ENCODE peak calls at places on chromosome 16, in five cellular contexts. One of them, this sample, is unnamed.

GRCh38 chr16:68478526-68479249 is 30.4 kb upstream of the SMPD3 start:
- DNase-seq in esophagus muscularis mucosa: no peak
- DNase-seq in SK-N-SH: no peak
- DNase-seq in GM23338: peak
- DNase-seq in breast epithelium: no peak
- DNase-seq in this sample: no peak

GRCh38 chr16:81143921-81144471 is 47.8 kb upstream of the GCSH start:
- DNase-seq in esophagus muscularis mucosa: no peak
- DNase-seq in SK-N-SH: no peak
- DNase-seq in GM23338: no peak
- DNase-seq in breast epithelium: no peak
- DNase-seq in this sample: peak

GRCh38 chr16:13307255-13307654 is 405.9 kb downstream of the SHISA9 start:
- DNase-seq in SK-N-SH: no peak
- DNase-seq in esophagus muscularis mucosa: no peak
- DNase-seq in breast epithelium: no peak
- DNase-seq in GM23338: no peak
- DNase-seq in this sample: no peak

GRCh38 chr16:180921-181667 is 835 bp downstream of the HBQ1 start:
- DNase-seq in breast epithelium: no peak
- DNase-seq in esophagus muscularis mucosa: no peak
- DNase-seq in GM23338: peak
- DNase-seq in SK-N-SH: peak
- DNase-seq in this sample: peak

GRCh38 chr16:49592507-49593422 is 219.2 kb downstream of the C16orf78 start:
- DNase-seq in GM23338: peak
- DNase-seq in SK-N-SH: peak
- DNase-seq in breast epithelium: no peak
- DNase-seq in esophagus muscularis mucosa: no peak
- DNase-seq in this sample: peak

GRCh38 chr16:30526137-30526822 is at the start of gene ZNF768:
- DNase-seq in breast epithelium: peak
- DNase-seq in esophagus muscularis mucosa: no peak
- DNase-seq in GM23338: peak
- DNase-seq in SK-N-SH: peak
- DNase-seq in this sample: peak

GRCh38 chr16:583815-584591 is 5.9 kb upstream of the RAB40C start:
- DNase-seq in esophagus muscularis mucosa: no peak
- DNase-seq in SK-N-SH: peak
- DNase-seq in breast epithelium: no peak
- DNase-seq in GM23338: peak
- DNase-seq in this sample: no peak

GRCh38 chr16:28324235-28324886 is 32.0 kb downstream of the SBK1 start:
- DNase-seq in GM23338: no peak
- DNase-seq in esophagus muscularis mucosa: no peak
- DNase-seq in breast epithelium: no peak
- DNase-seq in SK-N-SH: no peak
- DNase-seq in this sample: peak

GRCh38 chr16:53872248-53873221 is 168.6 kb downstream of the FTO start:
- DNase-seq in GM23338: no peak
- DNase-seq in esophagus muscularis mucosa: no peak
- DNase-seq in SK-N-SH: no peak
- DNase-seq in breast epithelium: no peak
- DNase-seq in this sample: no peak

GRCh38 chr16:14309001-14309886 is 238.1 kb downstream of the MRTFB start:
- DNase-seq in breast epithelium: peak
- DNase-seq in GM23338: peak
- DNase-seq in esophagus muscularis mucosa: no peak
- DNase-seq in SK-N-SH: no peak
- DNase-seq in this sample: no peak

GRCh38 chr16:51132484-51132883 is 18.6 kb downstream of the SALL1 start:
- DNase-seq in SK-N-SH: no peak
- DNase-seq in esophagus muscularis mucosa: no peak
- DNase-seq in GM23338: no peak
- DNase-seq in breast epithelium: no peak
- DNase-seq in this sample: peak

GRCh38 chr16:84331998-84332780 is 36.1 kb upstream of the ATP2C2 start:
- DNase-seq in esophagus muscularis mucosa: no peak
- DNase-seq in SK-N-SH: no peak
- DNase-seq in breast epithelium: no peak
- DNase-seq in GM23338: no peak
- DNase-seq in this sample: no peak

GRCh38 chr16:66366433-66367299 is at the start of gene CDH5:
- DNase-seq in breast epithelium: peak
- DNase-seq in SK-N-SH: peak
- DNase-seq in GM23338: no peak
- DNase-seq in esophagus muscularis mucosa: no peak
- DNase-seq in this sample: no peak
- TF ChIP-seq POLR2AphosphoS5 in breast epithelium: peak
- TF ChIP-seq POLR2AphosphoS5 in SK-N-SH: no peak
- TF ChIP-seq POLR2AphosphoS5 in GM23338: no peak
- TF ChIP-seq POLR2AphosphoS5 in esophagus muscularis mucosa: peak
- TF ChIP-seq POLR2AphosphoS5 in this sample: no peak

GRCh38 chr16:78952630-78953029 is 647.9 kb downstream of the MAF start:
- DNase-seq in GM23338: no peak
- DNase-seq in breast epithelium: no peak
- DNase-seq in SK-N-SH: no peak
- DNase-seq in esophagus muscularis mucosa: no peak
- DNase-seq in this sample: no peak

GRCh38 chr16:78950768-78951167 is 649.8 kb downstream of the MAF start:
- DNase-seq in breast epithelium: no peak
- DNase-seq in GM23338: no peak
- DNase-seq in SK-N-SH: no peak
- DNase-seq in esophagus muscularis mucosa: no peak
- DNase-seq in this sample: no peak

GRCh38 chr16:78957328-78958100 is 643.0 kb downstream of the MAF start:
- DNase-seq in breast epithelium: no peak
- DNase-seq in GM23338: no peak
- DNase-seq in SK-N-SH: no peak
- DNase-seq in esophagus muscularis mucosa: no peak
- DNase-seq in this sample: no peak

GRCh38 chr16:78953526-78953925 is 647.0 kb downstream of the MAF start:
- DNase-seq in SK-N-SH: no peak
- DNase-seq in esophagus muscularis mucosa: no peak
- DNase-seq in GM23338: no peak
- DNase-seq in breast epithelium: no peak
- DNase-seq in this sample: no peak

DNA sequence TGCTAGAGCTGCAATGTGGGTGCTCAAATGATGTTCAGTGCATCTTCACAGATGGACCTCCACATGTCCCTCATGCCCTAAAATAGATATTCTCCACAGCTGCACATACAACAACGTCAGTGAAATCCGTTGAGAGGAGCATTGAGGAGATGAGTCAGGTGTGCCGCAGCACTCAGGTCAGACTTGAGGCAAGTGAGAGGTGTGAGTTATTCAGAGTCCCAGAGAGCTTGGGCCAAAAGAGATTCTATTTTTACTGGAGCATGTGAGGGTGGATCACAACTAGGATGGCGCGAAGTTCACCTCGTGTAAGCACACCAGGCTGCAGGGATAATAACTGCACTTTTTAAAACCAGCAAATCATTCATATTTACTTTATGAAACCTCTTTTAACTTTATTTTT is 645.3 kb downstream of the MAF start:
- DNase-seq in SK-N-SH: no peak
- DNase-seq in breast epithelium: no peak
- DNase-seq in esophagus muscularis mucosa: no peak
- DNase-seq in GM23338: no peak
- DNase-seq in this sample: no peak
- TF ChIP-seq POLR2AphosphoS5 in SK-N-SH: no peak
- TF ChIP-seq POLR2AphosphoS5 in breast epithelium: no peak
- TF ChIP-seq POLR2AphosphoS5 in esophagus muscularis mucosa: no peak
- TF ChIP-seq POLR2AphosphoS5 in GM23338: no peak
- TF ChIP-seq POLR2AphosphoS5 in this sample: no peak

GRCh38 chr16:4371481-4372314 is at the start of gene VASN:
- DNase-seq in breast epithelium: peak
- DNase-seq in GM23338: peak
- DNase-seq in SK-N-SH: peak
- DNase-seq in esophagus muscularis mucosa: no peak
- DNase-seq in this sample: peak
- TF ChIP-seq POLR2AphosphoS5 in breast epithelium: peak
- TF ChIP-seq POLR2AphosphoS5 in GM23338: peak
- TF ChIP-seq POLR2AphosphoS5 in SK-N-SH: peak
- TF ChIP-seq POLR2AphosphoS5 in esophagus muscularis mucosa: peak
- TF ChIP-seq POLR2AphosphoS5 in this sample: peak

GRCh38 chr16:70526403-70526802 is 2.8 kb downstream of the SF3B3 start:
- DNase-seq in GM23338: no peak
- DNase-seq in esophagus muscularis mucosa: no peak
- DNase-seq in breast epithelium: no peak
- DNase-seq in SK-N-SH: no peak
- DNase-seq in this sample: no peak

GRCh38 chr16:70534949-70535348 is 11.3 kb downstream of the SF3B3 start:
- DNase-seq in esophagus muscularis mucosa: no peak
- DNase-seq in SK-N-SH: no peak
- DNase-seq in GM23338: no peak
- DNase-seq in breast epithelium: no peak
- DNase-seq in this sample: no peak

GRCh38 chr16:70527315-70527996 is 3.8 kb downstream of the SF3B3 start:
- DNase-seq in SK-N-SH: no peak
- DNase-seq in GM23338: no peak
- DNase-seq in breast epithelium: no peak
- DNase-seq in esophagus muscularis mucosa: no peak
- DNase-seq in this sample: no peak

GRCh38 chr16:70523621-70524405 is at the start of gene SF3B3:
- DNase-seq in GM23338: peak
- DNase-seq in esophagus muscularis mucosa: peak
- DNase-seq in SK-N-SH: peak
- DNase-seq in breast epithelium: peak
- DNase-seq in this sample: peak

GRCh38 chr16:70529051-70529777 is 5.6 kb downstream of the SF3B3 start:
- DNase-seq in GM23338: peak
- DNase-seq in SK-N-SH: peak
- DNase-seq in esophagus muscularis mucosa: no peak
- DNase-seq in breast epithelium: no peak
- DNase-seq in this sample: peak
- TF ChIP-seq POLR2AphosphoS5 in GM23338: no peak
- TF ChIP-seq POLR2AphosphoS5 in SK-N-SH: no peak
- TF ChIP-seq POLR2AphosphoS5 in esophagus muscularis mucosa: no peak
- TF ChIP-seq POLR2AphosphoS5 in breast epithelium: no peak
- TF ChIP-seq POLR2AphosphoS5 in this sample: no peak

GRCh38 chr16:1981972-1982574 is 804 bp upstream of the NOXO1 start:
- DNase-seq in GM23338: no peak
- DNase-seq in SK-N-SH: no peak
- DNase-seq in esophagus muscularis mucosa: no peak
- DNase-seq in breast epithelium: peak
- DNase-seq in this sample: peak
- TF ChIP-seq POLR2AphosphoS5 in GM23338: no peak
- TF ChIP-seq POLR2AphosphoS5 in SK-N-SH: no peak
- TF ChIP-seq POLR2AphosphoS5 in esophagus muscularis mucosa: no peak
- TF ChIP-seq POLR2AphosphoS5 in breast epithelium: no peak
- TF ChIP-seq POLR2AphosphoS5 in this sample: no peak

GRCh38 chr16:89067677-89068076 is 26.0 kb upstream of the ACSF3 start:
- DNase-seq in GM23338: no peak
- DNase-seq in breast epithelium: no peak
- DNase-seq in esophagus muscularis mucosa: no peak
- DNase-seq in SK-N-SH: peak
- DNase-seq in this sample: no peak
- TF ChIP-seq POLR2AphosphoS5 in GM23338: no peak
- TF ChIP-seq POLR2AphosphoS5 in breast epithelium: no peak
- TF ChIP-seq POLR2AphosphoS5 in esophagus muscularis mucosa: no peak
- TF ChIP-seq POLR2AphosphoS5 in SK-N-SH: no peak
- TF ChIP-seq POLR2AphosphoS5 in this sample: no peak

GRCh38 chr16:9003322-9003721 is 39.6 kb upstream of the USP7 start:
- DNase-seq in esophagus muscularis mucosa: no peak
- DNase-seq in GM23338: no peak
- DNase-seq in breast epithelium: peak
- DNase-seq in SK-N-SH: no peak
- DNase-seq in this sample: no peak
- TF ChIP-seq POLR2AphosphoS5 in esophagus muscularis mucosa: no peak
- TF ChIP-seq POLR2AphosphoS5 in GM23338: no peak
- TF ChIP-seq POLR2AphosphoS5 in breast epithelium: no peak
- TF ChIP-seq POLR2AphosphoS5 in SK-N-SH: no peak
- TF ChIP-seq POLR2AphosphoS5 in this sample: no peak